ENCODE peak calls at places on chromosomes 3 and 15, in nine cellular contexts. H is upper lobe of left lung; C is thyroid gland; R is effector memory CD4-positive, alpha-beta T cell; Q is HAP-1; K is OCI-LY7; L is CD8-positive, alpha-beta memory T cell; S is CD8-positive, alpha-beta T cell; T is tibial nerve. G is an unnamed sample. For H3K9me3, the result is how much of the 10 kb centered on the place peaks cover.

GRCh38 chr3:23051240-23052140 is 151.6 kb upstream of the UBE2E2 start:
- DNase-seq in H (no peak), K (no peak), T (no peak), Q (no peak), L (no peak), R (no peak), C (no peak), S (no peak), G (no peak)

GRCh38 chr3:119817964-119818363 is 36.1 kb downstream of the NR1I2 start:
- DNase-seq in R (no peak), T (no peak), L (no peak), S (no peak), Q (no peak), K (no peak), C (no peak), H (no peak), G (no peak)

GRCh38 chr3:38587548-38588131 is 61.8 kb downstream of the SCN5A start:
- DNase-seq in H (peak), K (no peak), R (no peak), L (no peak), T (no peak), S (no peak), Q (peak), C (peak), G (no peak)

GRCh38 chr3:14369675-14370669 is 32.4 kb upstream of the SLC6A6 start:
- DNase-seq in T (no peak), R (no peak), H (peak), C (peak), L (no peak), K (peak), Q (peak), S (no peak), G (no peak)

GRCh38 chr3:125528920-125529319 is 8.9 kb upstream of the SNX4 start:
- DNase-seq in C (no peak), T (no peak), H (no peak), R (no peak), K (no peak), S (no peak), Q (no peak), L (no peak), G (no peak)

GRCh38 chr15:88331291-88331690 is 74.8 kb upstream of the NTRK3 start:
- DNase-seq in K (peak), R (no peak), T (no peak), C (peak), L (no peak), H (peak), S (no peak), Q (peak), G (peak)

GRCh38 chr3:33749546-33750215 is 31.6 kb upstream of the CLASP2 start:
- DNase-seq in L (no peak), C (no peak), R (no peak), H (no peak), K (no peak), S (no peak), Q (no peak), T (no peak), G (no peak)

GRCh38 chr3:170469151-170470062 is 50.7 kb downstream of the CLDN11 start:
- DNase-seq in L (no peak), Q (no peak), K (no peak), C (no peak), R (no peak), H (no peak), S (no peak), T (peak), G (no peak)

GRCh38 chr3:13191016-13191415 is 117.8 kb upstream of the IQSEC1 start:
- DNase-seq in L (no peak), H (no peak), T (no peak), S (no peak), K (no peak), R (no peak), C (no peak), Q (no peak), G (no peak)

GRCh38 chr3:15877813-15878212 is 80.0 kb upstream of the ANKRD28 start:
- DNase-seq in H (no peak), C (no peak), K (no peak), Q (no peak), R (no peak), S (no peak), T (no peak), L (no peak), G (no peak)

GRCh38 chr3:161264771-161265343 is 43.7 kb downstream of the NMD3 start:
- DNase-seq in K (no peak), Q (no peak), R (no peak), L (no peak), S (no peak), C (no peak), H (no peak), T (no peak), G (no peak)

GRCh38 chr15:95176794-95177577 is 945.6 kb downstream of the MCTP2 start:
- DNase-seq in S (no peak), R (no peak), L (no peak), C (no peak), Q (no peak), H (no peak), T (no peak), K (no peak), G (no peak)

GRCh38 chr15:95180530-95180929 is 949.2 kb downstream of the MCTP2 start:
- DNase-seq in S (no peak), H (no peak), Q (no peak), C (no peak), L (no peak), K (no peak), T (no peak), R (no peak), G (no peak)

GRCh38 chr15:95174281-95174680 is 942.9 kb downstream of the MCTP2 start:
- DNase-seq in S (no peak), H (no peak), R (no peak), T (peak), K (no peak), C (no peak), Q (no peak), L (no peak), G (no peak)

GRCh38 chr15:95174880-95175279 is 943.5 kb downstream of the MCTP2 start:
- DNase-seq in C (no peak), T (peak), R (no peak), L (no peak), Q (no peak), K (no peak), H (no peak), S (no peak), G (no peak)

DNA sequence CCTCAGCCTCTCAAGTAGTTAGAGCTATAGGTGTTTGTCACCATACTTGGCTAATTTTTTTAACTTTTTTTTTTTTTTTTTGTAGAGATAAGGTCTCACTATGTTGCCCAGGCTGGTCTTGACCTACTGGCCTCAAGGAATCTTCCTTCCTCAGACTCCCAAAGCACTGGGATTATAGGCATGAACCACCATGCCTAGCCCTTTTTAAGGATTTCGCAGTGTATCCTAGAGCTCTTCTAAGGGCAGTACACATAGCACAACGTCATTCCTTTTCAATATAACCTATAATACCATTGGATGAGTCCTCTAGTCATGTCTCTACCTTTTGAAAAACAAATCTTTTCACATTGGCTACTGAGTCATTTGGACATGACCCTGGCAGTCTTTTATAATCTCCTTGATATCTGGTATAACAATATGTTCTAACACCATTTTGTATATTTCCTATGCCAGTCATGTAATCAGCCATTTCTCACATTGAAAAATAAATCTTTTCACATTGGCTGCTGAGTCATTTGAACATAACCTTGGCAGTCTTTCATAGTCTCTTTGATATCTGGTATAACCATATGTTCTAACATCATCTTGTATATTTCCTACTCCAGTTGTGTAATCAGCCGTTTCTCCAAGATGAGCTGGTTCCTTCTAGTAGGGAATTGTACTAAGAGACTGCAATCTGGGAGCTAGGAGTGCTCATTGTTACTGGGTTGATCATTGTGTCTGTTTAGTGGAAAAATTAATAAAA is 944.7 kb downstream of the MCTP2 start:
- DNase-seq in S (no peak), T (no peak), C (no peak), Q (no peak), L (no peak), R (no peak), H (no peak), K (no peak), G (no peak)
- H3K9me3 ChIP-seq in S (under half), T (under half), C (under half), Q (under half), L (under half), R (under half), H (under half), K (under half), G (under half)

GRCh38 chr3:149833241-149833640 is 20.2 kb downstream of the RNF13 start:
- DNase-seq in Q (no peak), C (no peak), L (no peak), H (no peak), R (no peak), K (peak), S (no peak), T (no peak), G (no peak)
- H3K9me3 ChIP-seq in Q (under half), C (under half), L (under half), H (under half), R (under half), K (half or more), S (under half), T (under half), G (under half)

GRCh38 chr15:20349774-20350498 is 191.7 kb downstream of the GOLGA6L6 start:
- DNase-seq in K (no peak), L (no peak), S (no peak), T (no peak), Q (no peak), C (no peak), R (no peak), H (no peak), G (no peak)

GRCh38 chr15:20352241-20353200 is 189.1 kb downstream of the GOLGA6L6 start:
- DNase-seq in S (no peak), C (no peak), L (no peak), R (no peak), K (no peak), Q (peak), T (no peak), H (no peak), G (no peak)

GRCh38 chr15:20353966-20354883 is 187.4 kb downstream of the GOLGA6L6 start:
- DNase-seq in S (no peak), L (no peak), R (no peak), H (no peak), C (no peak), K (no peak), Q (no peak), T (no peak), G (no peak)

GRCh38 chr15:20348900-20349773 is 192.5 kb downstream of the GOLGA6L6 start:
- DNase-seq in H (no peak), L (no peak), T (no peak), R (no peak), Q (no peak), S (no peak), K (no peak), C (no peak), G (no peak)

GRCh38 chr15:20351448-20351961 is 190.1 kb downstream of the GOLGA6L6 start:
- DNase-seq in R (no peak), C (no peak), L (no peak), S (no peak), H (peak), K (no peak), T (no peak), Q (no peak), G (no peak)
- H3K9me3 ChIP-seq in R (under half), C (under half), L (under half), S (under half), H (under half), K (under half), T (under half), Q (half or more), G (under half)

DNA sequence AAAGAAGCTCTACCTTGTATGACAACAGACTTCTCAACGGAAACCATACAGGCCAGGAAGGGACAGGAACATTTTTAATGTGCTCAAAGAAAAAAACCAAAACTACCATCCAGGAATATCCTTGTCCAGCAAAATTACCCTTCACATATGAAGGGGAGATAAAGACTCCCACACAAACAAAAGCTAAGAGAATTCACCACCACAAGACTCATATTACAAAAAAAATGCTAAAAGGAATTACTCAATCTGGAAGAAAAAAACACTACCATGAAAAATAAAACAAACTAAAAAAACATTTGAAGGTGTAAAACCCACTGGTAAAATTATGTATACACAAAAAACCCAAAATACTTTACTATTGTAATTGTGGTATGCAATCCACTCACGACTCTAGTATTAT is 57.2 kb downstream of the DLG1 start:
- DNase-seq in S (no peak), Q (no peak), T (no peak), H (no peak), L (no peak), R (no peak), C (no peak), K (no peak), G (no peak)
- H3K9me3 ChIP-seq in S (under half), Q (under half), T (under half), H (under half), L (under half), R (under half), C (under half), K (half or more), G (under half)

DNA sequence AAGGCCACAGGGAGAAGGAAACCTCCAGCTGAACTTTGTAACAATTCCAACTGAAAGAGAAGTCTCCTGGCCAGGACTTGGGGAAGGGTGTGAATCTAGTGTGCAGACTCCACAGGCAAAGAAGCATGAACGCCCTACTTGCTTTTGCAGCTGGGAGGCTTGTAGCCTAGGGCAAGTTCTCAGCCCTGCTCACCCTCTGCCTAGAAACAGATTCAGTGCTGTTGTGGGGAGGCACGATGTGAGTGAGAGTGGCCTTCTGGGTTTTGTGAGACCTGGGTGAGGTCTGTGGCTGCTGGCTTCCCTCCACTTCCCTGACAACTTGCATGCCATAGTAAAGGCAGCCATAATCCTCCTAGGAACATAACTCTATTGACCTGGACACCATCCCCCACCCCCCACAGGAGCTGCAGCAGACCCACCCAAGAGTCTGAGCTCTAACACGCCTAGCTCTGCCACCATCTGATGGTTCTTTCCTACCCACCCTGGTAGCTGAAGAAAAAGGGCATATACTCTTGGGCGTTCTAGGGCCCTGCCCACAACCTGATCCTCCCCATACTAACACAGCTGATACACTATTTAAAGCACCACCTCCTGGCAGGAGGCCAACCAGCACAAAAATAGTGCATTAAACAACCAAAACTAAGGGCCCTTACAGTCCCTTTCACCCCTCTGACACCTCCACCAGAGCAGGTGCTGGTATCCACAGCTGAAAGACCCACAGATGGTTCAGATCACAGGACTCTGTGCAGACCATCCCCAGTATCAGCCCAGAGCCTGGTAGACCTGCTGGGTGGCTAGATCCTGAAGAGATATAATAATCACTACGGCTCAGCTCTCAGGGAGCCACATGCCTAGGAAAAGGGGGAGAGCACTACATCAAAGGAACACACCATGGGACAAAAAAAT is 426.5 kb downstream of the IGSF11 start:
- DNase-seq in C (no peak), R (no peak), Q (no peak), H (no peak), L (no peak), T (no peak), S (no peak), K (no peak), G (no peak)
- H3K9me3 ChIP-seq in C (under half), R (under half), Q (under half), H (under half), L (under half), T (under half), S (under half), K (under half), G (under half)

DNA sequence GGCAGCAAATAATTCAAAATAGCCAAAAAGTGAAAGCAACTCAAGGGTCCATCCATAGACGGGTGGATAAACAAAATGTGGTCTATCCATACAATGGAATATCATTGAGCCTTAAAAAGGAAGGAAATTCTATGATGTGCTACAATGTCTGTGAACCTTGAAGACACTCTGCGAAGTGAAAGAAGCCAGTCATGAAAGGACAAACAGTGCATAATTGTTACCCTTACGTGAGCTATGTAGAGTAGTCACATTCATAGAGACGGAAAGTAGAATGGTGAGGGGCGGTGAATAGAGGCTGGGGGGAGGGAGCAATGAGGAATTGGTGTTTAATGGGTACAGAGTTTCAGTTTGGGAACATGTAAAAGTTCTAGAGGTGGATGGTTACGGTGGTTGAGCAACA is 18.1 kb downstream of the IGF1R start:
- DNase-seq in T (no peak), H (no peak), L (no peak), C (no peak), S (no peak), R (no peak), K (no peak), Q (no peak), G (no peak)
- H3K9me3 ChIP-seq in T (under half), H (under half), L (under half), C (under half), S (under half), R (under half), K (under half), Q (under half), G (under half)

GRCh38 chr3:17077614-17078013 is 192.9 kb downstream of the PLCL2 start:
- DNase-seq in K (no peak), C (no peak), R (no peak), H (no peak), Q (no peak), T (no peak), S (no peak), L (no peak), G (no peak)

GRCh38 chr3:17075907-17076306 is 191.2 kb downstream of the PLCL2 start:
- DNase-seq in K (no peak), R (no peak), S (no peak), H (no peak), C (no peak), L (no peak), T (no peak), Q (no peak), G (no peak)

GRCh38 chr3:17075358-17075757 is 190.6 kb downstream of the PLCL2 start:
- DNase-seq in C (no peak), S (no peak), K (no peak), Q (no peak), T (no peak), H (no peak), R (no peak), L (no peak), G (no peak)

GRCh38 chr3:17076940-17077605 is 192.3 kb downstream of the PLCL2 start:
- DNase-seq in S (no peak), L (no peak), K (no peak), T (no peak), H (no peak), Q (no peak), C (no peak), R (no peak), G (no peak)

DNA sequence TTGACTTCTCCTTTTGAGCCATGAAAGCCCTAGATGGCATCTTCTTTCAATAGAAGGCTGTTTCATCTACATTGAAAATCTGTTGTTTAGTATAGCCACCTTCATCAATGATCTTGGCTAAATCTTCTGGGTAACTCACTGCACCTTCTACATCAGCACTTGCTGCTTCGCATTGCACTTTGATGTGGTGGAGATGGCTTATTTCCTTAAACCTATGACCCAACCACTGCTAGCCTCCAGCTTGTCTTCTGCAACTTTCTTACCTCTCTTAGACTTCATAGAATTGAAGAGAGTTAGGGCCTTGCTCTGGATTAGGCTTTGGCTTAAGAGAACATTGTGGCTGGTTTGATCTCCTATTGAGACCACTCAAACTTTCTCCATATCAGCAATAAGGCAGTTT is 189.8 kb downstream of the PLCL2 start:
- DNase-seq in Q (no peak), C (no peak), S (no peak), T (no peak), R (no peak), H (no peak), L (peak), K (no peak), G (no peak)
- H3K9me3 ChIP-seq in Q (under half), C (under half), S (under half), T (under half), R (under half), H (under half), L (under half), K (under half), G (under half)

G was measured in T-helper 17 cell.